ENCODE peak calls at places on chromosome 14, in four cellular contexts. One of them, this sample, is unnamed.

GRCh38 chr14:54683882-54684794 is 117.2 kb downstream of the SAMD4A start:
- DNase-seq in HepG2: no peak
- DNase-seq in nephron progenitor cell: no peak
- DNase-seq in effector CD4-positive, alpha-beta T cell: no peak
- DNase-seq in this sample: no peak

GRCh38 chr14:58829594-58829993 is 191.8 kb downstream of the DACT1 start:
- DNase-seq in HepG2: peak
- DNase-seq in nephron progenitor cell: no peak
- DNase-seq in effector CD4-positive, alpha-beta T cell: no peak
- DNase-seq in this sample: peak

GRCh38 chr14:100731846-100732765 is 5.4 kb downstream of the DLK1 start:
- DNase-seq in HepG2: no peak
- DNase-seq in nephron progenitor cell: no peak
- DNase-seq in effector CD4-positive, alpha-beta T cell: no peak
- DNase-seq in this sample: no peak

GRCh38 chr14:34453226-34453625 is 8.8 kb downstream of the SPTSSA start:
- DNase-seq in HepG2: no peak
- DNase-seq in nephron progenitor cell: no peak
- DNase-seq in effector CD4-positive, alpha-beta T cell: no peak
- DNase-seq in this sample: no peak

GRCh38 chr14:68655021-68655811 is 137.7 kb downstream of the ZFP36L1 start:
- DNase-seq in HepG2: peak
- DNase-seq in nephron progenitor cell: no peak
- DNase-seq in effector CD4-positive, alpha-beta T cell: no peak
- DNase-seq in this sample: no peak

GRCh38 chr14:23569443-23570151 is 2.0 kb upstream of the AP1G2 start:
- DNase-seq in HepG2: peak
- DNase-seq in nephron progenitor cell: no peak
- DNase-seq in effector CD4-positive, alpha-beta T cell: no peak
- DNase-seq in this sample: no peak

GRCh38 chr14:100443643-100444042 is 120.5 kb downstream of the SLC25A47 start:
- DNase-seq in HepG2: no peak
- DNase-seq in nephron progenitor cell: no peak
- DNase-seq in effector CD4-positive, alpha-beta T cell: no peak
- DNase-seq in this sample: no peak

GRCh38 chr14:91896419-91896818 is 29.1 kb upstream of the TC2N start:
- DNase-seq in HepG2: no peak
- DNase-seq in nephron progenitor cell: no peak
- DNase-seq in effector CD4-positive, alpha-beta T cell: no peak
- DNase-seq in this sample: no peak

GRCh38 chr14:96268426-96269358 is 12.7 kb downstream of the BDKRB1 start:
- DNase-seq in HepG2: no peak
- DNase-seq in nephron progenitor cell: no peak
- DNase-seq in effector CD4-positive, alpha-beta T cell: no peak
- DNase-seq in this sample: no peak

GRCh38 chr14:95039993-95040348 is 117.4 kb downstream of the DICER1 start:
- DNase-seq in HepG2: no peak
- DNase-seq in nephron progenitor cell: no peak
- DNase-seq in effector CD4-positive, alpha-beta T cell: no peak
- DNase-seq in this sample: no peak